ENCODE peak calls at places on chromosomes 4 and X, in seven cellular contexts. One of them, this sample, is unnamed.

GRCh38 chr4:7905461-7905915 is 34.2 kb downstream of the AFAP1 start:
- DNase-seq in SW480: no peak
- DNase-seq in omental fat pad: no peak
- DNase-seq in GM23248: peak
- DNase-seq in neural crest cell: no peak
- DNase-seq in GM19239: no peak
- DNase-seq in activated T-helper 1 cell treated with anti-CD3 and anti-CD28 coated beads, Interleukin-12 subunit alpha, Interleukin-12 subunit beta, Interleukin-2, Interleukin-4 antibody, amounts not matched to agents 30 ng/mL and 10 ng/mL and 1 ng/mL, durations not matched to agents 14 hours and 24 hours and 36 hours: no peak
- DNase-seq in this sample: no peak

GRCh38 chr4:7823416-7823824 is 116.2 kb downstream of the AFAP1 start:
- DNase-seq in GM23248: peak
- DNase-seq in activated T-helper 1 cell treated with anti-CD3 and anti-CD28 coated beads, Interleukin-12 subunit alpha, Interleukin-12 subunit beta, Interleukin-2, Interleukin-4 antibody, amounts not matched to agents 30 ng/mL and 10 ng/mL and 1 ng/mL, durations not matched to agents 14 hours and 24 hours and 36 hours: no peak
- DNase-seq in neural crest cell: no peak
- DNase-seq in omental fat pad: no peak
- DNase-seq in GM19239: no peak
- DNase-seq in SW480: no peak
- DNase-seq in this sample: no peak

GRCh38 chr4:138241281-138242075 is 671 bp downstream of the SLC7A11 start:
- DNase-seq in activated T-helper 1 cell treated with anti-CD3 and anti-CD28 coated beads, Interleukin-12 subunit alpha, Interleukin-12 subunit beta, Interleukin-2, Interleukin-4 antibody, amounts not matched to agents 30 ng/mL and 10 ng/mL and 1 ng/mL, durations not matched to agents 14 hours and 24 hours and 36 hours: no peak
- DNase-seq in GM19239: no peak
- DNase-seq in omental fat pad: no peak
- DNase-seq in neural crest cell: no peak
- DNase-seq in SW480: peak
- DNase-seq in GM23248: peak
- DNase-seq in this sample: peak

GRCh38 chrX:49876750-49877149 is 2.5 kb upstream of the USP27X start:
- DNase-seq in omental fat pad: no peak
- DNase-seq in SW480: peak
- DNase-seq in activated T-helper 1 cell treated with anti-CD3 and anti-CD28 coated beads, Interleukin-12 subunit alpha, Interleukin-12 subunit beta, Interleukin-2, Interleukin-4 antibody, amounts not matched to agents 30 ng/mL and 10 ng/mL and 1 ng/mL, durations not matched to agents 14 hours and 24 hours and 36 hours: no peak
- DNase-seq in neural crest cell: no peak
- DNase-seq in GM19239: no peak
- DNase-seq in GM23248: peak
- DNase-seq in this sample: peak

GRCh38 chr4:52843958-52844357 is 18.2 kb upstream of the RASL11B start:
- DNase-seq in activated T-helper 1 cell treated with anti-CD3 and anti-CD28 coated beads, Interleukin-12 subunit alpha, Interleukin-12 subunit beta, Interleukin-2, Interleukin-4 antibody, amounts not matched to agents 30 ng/mL and 10 ng/mL and 1 ng/mL, durations not matched to agents 14 hours and 24 hours and 36 hours: no peak
- DNase-seq in SW480: no peak
- DNase-seq in GM23248: no peak
- DNase-seq in neural crest cell: no peak
- DNase-seq in GM19239: no peak
- DNase-seq in omental fat pad: no peak
- DNase-seq in this sample: no peak

GRCh38 chr4:7763106-7763505 is 176.6 kb downstream of the AFAP1 start:
- DNase-seq in activated T-helper 1 cell treated with anti-CD3 and anti-CD28 coated beads, Interleukin-12 subunit alpha, Interleukin-12 subunit beta, Interleukin-2, Interleukin-4 antibody, amounts not matched to agents 30 ng/mL and 10 ng/mL and 1 ng/mL, durations not matched to agents 14 hours and 24 hours and 36 hours: no peak
- DNase-seq in SW480: no peak
- DNase-seq in omental fat pad: no peak
- DNase-seq in neural crest cell: no peak
- DNase-seq in GM23248: no peak
- DNase-seq in GM19239: no peak
- DNase-seq in this sample: no peak

GRCh38 chr4:149765630-149766029 is 50.0 kb downstream of the IQCM start:
- DNase-seq in omental fat pad: no peak
- DNase-seq in GM23248: peak
- DNase-seq in SW480: no peak
- DNase-seq in GM19239: no peak
- DNase-seq in neural crest cell: no peak
- DNase-seq in activated T-helper 1 cell treated with anti-CD3 and anti-CD28 coated beads, Interleukin-12 subunit alpha, Interleukin-12 subunit beta, Interleukin-2, Interleukin-4 antibody, amounts not matched to agents 30 ng/mL and 10 ng/mL and 1 ng/mL, durations not matched to agents 14 hours and 24 hours and 36 hours: no peak
- DNase-seq in this sample: no peak

GRCh38 chr4:122716825-122717448 is 15.6 kb upstream of the BBS12 start:
- DNase-seq in activated T-helper 1 cell treated with anti-CD3 and anti-CD28 coated beads, Interleukin-12 subunit alpha, Interleukin-12 subunit beta, Interleukin-2, Interleukin-4 antibody, amounts not matched to agents 30 ng/mL and 10 ng/mL and 1 ng/mL, durations not matched to agents 14 hours and 24 hours and 36 hours: peak
- DNase-seq in neural crest cell: peak
- DNase-seq in omental fat pad: peak
- DNase-seq in SW480: peak
- DNase-seq in GM19239: peak
- DNase-seq in GM23248: peak
- DNase-seq in this sample: peak

GRCh38 chr4:157572291-157572690 is 351.8 kb downstream of the GRIA2 start:
- DNase-seq in GM19239: no peak
- DNase-seq in omental fat pad: no peak
- DNase-seq in neural crest cell: no peak
- DNase-seq in SW480: no peak
- DNase-seq in activated T-helper 1 cell treated with anti-CD3 and anti-CD28 coated beads, Interleukin-12 subunit alpha, Interleukin-12 subunit beta, Interleukin-2, Interleukin-4 antibody, amounts not matched to agents 30 ng/mL and 10 ng/mL and 1 ng/mL, durations not matched to agents 14 hours and 24 hours and 36 hours: no peak
- DNase-seq in GM23248: no peak
- DNase-seq in this sample: no peak

GRCh38 chr4:41257257-41257900 is 651 bp downstream of the UCHL1 start:
- DNase-seq in activated T-helper 1 cell treated with anti-CD3 and anti-CD28 coated beads, Interleukin-12 subunit alpha, Interleukin-12 subunit beta, Interleukin-2, Interleukin-4 antibody, amounts not matched to agents 30 ng/mL and 10 ng/mL and 1 ng/mL, durations not matched to agents 14 hours and 24 hours and 36 hours: no peak
- DNase-seq in omental fat pad: no peak
- DNase-seq in GM19239: no peak
- DNase-seq in SW480: peak
- DNase-seq in neural crest cell: peak
- DNase-seq in GM23248: peak
- DNase-seq in this sample: no peak

GRCh38 chrX:39201305-39201990 is 400.2 kb downstream of the MID1IP1 start:
- DNase-seq in activated T-helper 1 cell treated with anti-CD3 and anti-CD28 coated beads, Interleukin-12 subunit alpha, Interleukin-12 subunit beta, Interleukin-2, Interleukin-4 antibody, amounts not matched to agents 30 ng/mL and 10 ng/mL and 1 ng/mL, durations not matched to agents 14 hours and 24 hours and 36 hours: no peak
- DNase-seq in GM23248: peak
- DNase-seq in omental fat pad: no peak
- DNase-seq in GM19239: no peak
- DNase-seq in SW480: no peak
- DNase-seq in neural crest cell: no peak
- DNase-seq in this sample: no peak

GRCh38 chr4:15729910-15730533 is 27.2 kb downstream of the BST1 start:
- DNase-seq in GM19239: peak
- DNase-seq in GM23248: peak
- DNase-seq in neural crest cell: no peak
- DNase-seq in omental fat pad: no peak
- DNase-seq in activated T-helper 1 cell treated with anti-CD3 and anti-CD28 coated beads, Interleukin-12 subunit alpha, Interleukin-12 subunit beta, Interleukin-2, Interleukin-4 antibody, amounts not matched to agents 30 ng/mL and 10 ng/mL and 1 ng/mL, durations not matched to agents 14 hours and 24 hours and 36 hours: peak
- DNase-seq in SW480: peak
- DNase-seq in this sample: peak

GRCh38 chr4:19372365-19372764 is 879.3 kb upstream of the SLIT2 start:
- DNase-seq in activated T-helper 1 cell treated with anti-CD3 and anti-CD28 coated beads, Interleukin-12 subunit alpha, Interleukin-12 subunit beta, Interleukin-2, Interleukin-4 antibody, amounts not matched to agents 30 ng/mL and 10 ng/mL and 1 ng/mL, durations not matched to agents 14 hours and 24 hours and 36 hours: no peak
- DNase-seq in omental fat pad: no peak
- DNase-seq in neural crest cell: no peak
- DNase-seq in GM19239: no peak
- DNase-seq in SW480: no peak
- DNase-seq in GM23248: no peak
- DNase-seq in this sample: no peak

GRCh38 chr4:74376888-74377483 is 12.0 kb downstream of the EREG start:
- DNase-seq in activated T-helper 1 cell treated with anti-CD3 and anti-CD28 coated beads, Interleukin-12 subunit alpha, Interleukin-12 subunit beta, Interleukin-2, Interleukin-4 antibody, amounts not matched to agents 30 ng/mL and 10 ng/mL and 1 ng/mL, durations not matched to agents 14 hours and 24 hours and 36 hours: no peak
- DNase-seq in GM19239: no peak
- DNase-seq in SW480: peak
- DNase-seq in omental fat pad: no peak
- DNase-seq in neural crest cell: no peak
- DNase-seq in GM23248: peak
- DNase-seq in this sample: peak

GRCh38 chrX:105210258-105210657 is 10.2 kb downstream of the TEX13A start:
- DNase-seq in GM19239: no peak
- DNase-seq in activated T-helper 1 cell treated with anti-CD3 and anti-CD28 coated beads, Interleukin-12 subunit alpha, Interleukin-12 subunit beta, Interleukin-2, Interleukin-4 antibody, amounts not matched to agents 30 ng/mL and 10 ng/mL and 1 ng/mL, durations not matched to agents 14 hours and 24 hours and 36 hours: no peak
- DNase-seq in neural crest cell: no peak
- DNase-seq in GM23248: no peak
- DNase-seq in SW480: no peak
- DNase-seq in omental fat pad: no peak
- DNase-seq in this sample: no peak

GRCh38 chr4:94757192-94758140 is at the start of gene BMPR1B:
- DNase-seq in GM19239: no peak
- DNase-seq in neural crest cell: peak
- DNase-seq in GM23248: peak
- DNase-seq in SW480: peak
- DNase-seq in activated T-helper 1 cell treated with anti-CD3 and anti-CD28 coated beads, Interleukin-12 subunit alpha, Interleukin-12 subunit beta, Interleukin-2, Interleukin-4 antibody, amounts not matched to agents 30 ng/mL and 10 ng/mL and 1 ng/mL, durations not matched to agents 14 hours and 24 hours and 36 hours: no peak
- DNase-seq in omental fat pad: no peak
- DNase-seq in this sample: no peak

GRCh38 chrX:124346064-124346876 is at the start of gene SH2D1A:
- DNase-seq in neural crest cell: no peak
- DNase-seq in omental fat pad: no peak
- DNase-seq in GM23248: peak
- DNase-seq in activated T-helper 1 cell treated with anti-CD3 and anti-CD28 coated beads, Interleukin-12 subunit alpha, Interleukin-12 subunit beta, Interleukin-2, Interleukin-4 antibody, amounts not matched to agents 30 ng/mL and 10 ng/mL and 1 ng/mL, durations not matched to agents 14 hours and 24 hours and 36 hours: no peak
- DNase-seq in GM19239: no peak
- DNase-seq in SW480: no peak
- DNase-seq in this sample: no peak